ENCODE peak calls at places on chromosomes 13 and 19, in six cellular contexts. T, J, Q, E, Y and F are unnamed samples.

GRCh38 chr19:18514800-18515682 is 6.8 kb downstream of the ELL start:
- DNase-seq in T (peak), J (no peak), Q (peak), E (peak), Y (peak), F (no peak)

GRCh38 chr13:52848455-52849190 is at the start of gene PCDH8:
- DNase-seq in T (no peak), J (peak), Q (peak), E (no peak), Y (no peak), F (no peak)

GRCh38 chr13:73898899-73899298 is 235.3 kb downstream of the KLF12 start:
- DNase-seq in T (no peak), J (no peak), Q (no peak), E (no peak), Y (no peak), F (no peak)

GRCh38 chr19:49560358-49560900 is 19.9 kb downstream of the NOSIP start:
- DNase-seq in T (peak), J (peak), Q (no peak), E (peak), Y (no peak), F (peak)

GRCh38 chr19:46904114-46905060 is 43.6 kb downstream of the ARHGAP35 start:
- DNase-seq in T (no peak), J (no peak), Q (no peak), E (peak), Y (peak), F (peak)

GRCh38 chr13:100019780-100020356 is 38.3 kb downstream of the ZIC2 start:
- DNase-seq in T (no peak), J (no peak), Q (no peak), E (no peak), Y (no peak), F (no peak)

GRCh38 chr13:77386880-77387606 is 60.1 kb upstream of the MYCBP2 start:
- DNase-seq in T (no peak), J (no peak), Q (no peak), E (no peak), Y (no peak), F (peak)

GRCh38 chr19:56765107-56765506 is 75.4 kb downstream of the PEG3 start:
- DNase-seq in T (peak), J (peak), Q (peak), E (peak), Y (peak), F (peak)

GRCh38 chr13:30224732-30225131 is 82.6 kb downstream of the KATNAL1 start:
- DNase-seq in T (no peak), J (no peak), Q (no peak), E (no peak), Y (no peak), F (no peak)

GRCh38 chr13:42400188-42400833 is 128.4 kb downstream of the AKAP11 start:
- DNase-seq in T (no peak), J (no peak), Q (no peak), E (no peak), Y (no peak), F (no peak)

GRCh38 chr19:55156202-55157063 is 1.1 kb downstream of the TNNI3 start:
- DNase-seq in T (no peak), J (no peak), Q (no peak), E (peak), Y (no peak), F (peak)

GRCh38 chr13:29435125-29435911 is 160.2 kb downstream of the SLC7A1 start:
- DNase-seq in T (no peak), J (no peak), Q (no peak), E (peak), Y (no peak), F (no peak)

GRCh38 chr19:33505168-33505567 is 16.4 kb downstream of the PEPD start:
- DNase-seq in T (no peak), J (no peak), Q (no peak), E (no peak), Y (no peak), F (no peak)

GRCh38 chr19:45125975-45126493 is 33.1 kb downstream of the PPP1R37 start:
- DNase-seq in T (peak), J (peak), Q (no peak), E (peak), Y (peak), F (peak)

GRCh38 chr19:38670921-38671398 is 23.5 kb downstream of the ACTN4 start:
- DNase-seq in T (no peak), J (no peak), Q (no peak), E (no peak), Y (no peak), F (no peak)
- H3K27ac ChIP-seq in T (no peak), J (peak), Q (peak), E (peak), Y (peak), F (peak)

DNA sequence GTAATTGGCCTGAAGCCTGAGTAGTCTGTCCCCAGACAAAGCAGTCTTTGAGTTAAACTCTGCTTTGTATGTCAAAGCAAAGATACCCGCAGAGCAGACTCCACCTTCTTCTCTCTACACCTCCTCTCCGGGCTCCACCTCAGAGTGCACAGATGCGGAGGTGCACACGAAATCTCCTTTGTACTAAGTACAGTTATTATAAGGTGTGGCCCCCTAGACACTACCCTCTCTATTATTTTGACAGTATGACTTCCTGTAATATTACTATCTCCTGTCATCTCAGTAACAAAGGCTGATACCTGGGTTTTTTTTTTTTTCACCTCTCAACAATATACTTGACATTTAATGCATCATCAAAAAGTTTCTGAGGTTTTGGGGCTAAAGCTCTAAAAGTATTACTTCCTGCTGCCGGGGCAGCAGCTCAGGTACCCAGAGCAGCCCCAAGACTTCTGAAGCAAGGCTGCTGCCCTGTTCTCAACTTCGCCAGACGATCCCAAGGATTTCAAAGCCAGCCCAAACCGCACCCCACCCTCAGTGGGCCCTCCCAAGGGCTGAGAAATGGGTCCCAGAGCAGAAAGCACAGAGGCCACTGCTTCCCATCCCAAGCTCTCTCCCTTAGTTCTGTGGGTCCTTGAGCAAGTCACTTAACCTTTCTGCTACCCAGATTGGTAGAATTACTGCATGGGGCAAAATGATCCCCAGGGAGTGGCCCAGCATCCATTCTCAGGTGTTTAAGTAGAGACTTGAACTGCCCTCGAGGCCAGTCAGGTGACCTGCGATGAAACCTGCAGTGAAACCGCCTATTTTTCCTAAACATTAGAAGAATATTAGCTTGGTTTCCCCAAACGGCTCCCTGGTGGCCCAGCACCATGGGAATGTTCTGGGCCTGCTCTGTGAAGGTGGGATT is 180.6 kb downstream of the FOXO1 start:
- DNase-seq in T (peak), J (no peak), Q (no peak), E (no peak), Y (no peak), F (no peak)
- H3K27ac ChIP-seq in T (peak), J (no peak), Q (no peak), E (no peak), Y (no peak), F (no peak)

GRCh38 chr13:90485441-90485840 is 862.0 kb upstream of the MIR17HG start:
- DNase-seq in T (no peak), J (no peak), Q (no peak), E (no peak), Y (no peak), F (no peak)
- H3K27ac ChIP-seq in T (no peak), J (no peak), Q (no peak), E (no peak), Y (no peak), F (no peak)

DNA sequence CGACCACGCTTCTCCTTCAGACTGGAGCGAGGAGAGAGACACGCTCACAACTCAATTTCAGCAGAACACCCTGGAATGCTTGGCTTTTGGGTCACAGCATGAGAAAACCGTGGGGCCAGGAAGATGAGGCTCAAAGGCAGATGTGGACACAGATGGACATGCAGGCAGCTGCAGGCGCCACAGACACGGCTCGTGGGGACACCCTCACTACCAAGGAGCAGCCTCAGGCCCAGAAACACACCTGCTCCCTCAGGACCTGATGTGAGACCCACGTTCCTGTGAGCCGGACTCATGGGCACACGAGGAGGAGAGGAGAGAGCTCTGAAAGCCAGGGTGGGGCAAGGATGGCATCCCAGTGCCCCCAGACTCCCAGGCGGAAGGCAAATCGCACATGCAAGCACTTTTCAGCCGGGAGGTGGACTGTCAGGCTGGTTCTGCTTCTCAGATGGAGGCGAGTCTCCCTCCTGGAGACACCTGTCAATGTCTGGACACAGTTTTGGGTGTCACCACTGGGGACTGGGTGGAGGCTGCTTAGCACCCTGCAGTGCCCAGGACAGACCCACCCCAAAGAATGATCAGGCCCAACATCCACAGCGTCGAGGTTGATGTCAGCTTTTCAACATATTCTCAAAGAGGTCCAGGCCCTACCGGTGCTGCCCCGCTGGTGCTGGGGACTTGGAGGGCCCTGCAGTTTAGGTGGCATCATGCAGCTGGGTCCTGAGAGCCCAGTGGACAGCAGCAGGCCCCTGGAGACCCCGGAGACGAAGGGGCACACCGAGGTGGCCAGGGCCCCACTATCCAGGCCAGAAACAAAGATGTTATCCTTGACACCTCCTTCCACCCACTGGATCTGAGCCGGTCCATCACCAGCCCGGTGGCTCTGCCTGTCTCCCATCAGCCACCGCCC is 2.3 kb downstream of the ABHD17A start:
- DNase-seq in T (no peak), J (no peak), Q (no peak), E (no peak), Y (no peak), F (no peak)
- H3K27ac ChIP-seq in T (peak), J (peak), Q (no peak), E (peak), Y (no peak), F (peak)

GRCh38 chr19:40640744-40641143 is 39.6 kb downstream of the LTBP4 start:
- DNase-seq in T (no peak), J (no peak), Q (no peak), E (peak), Y (no peak), F (no peak)
- H3K27ac ChIP-seq in T (no peak), J (no peak), Q (peak), E (peak), Y (no peak), F (no peak)